ENCODE peak calls at places on chromosomes 2 and 18, in four cellular contexts. B is Ammon's horn, I is iPS-NIHi11, Q is HTR-8/SVneo. L is an unnamed sample.

GRCh38 chr2:81672923-81673322 is 1368.4 kb upstream of the LRRTM1 start:
- DNase-seq in B (no peak), I (no peak), Q (no peak), L (no peak)

GRCh38 chr2:85706604-85707296 is 12.6 kb downstream of the GNLY start:
- DNase-seq in B (peak), I (no peak), Q (no peak), L (no peak)

GRCh38 chr18:49561377-49562193 is at the start of gene LIPG:
- DNase-seq in B (peak), I (peak), Q (peak), L (no peak)

GRCh38 chr18:9760641-9761040 is 52.5 kb downstream of the RAB31 start:
- DNase-seq in B (no peak), I (no peak), Q (no peak), L (no peak)

GRCh38 chr18:74507120-74507881 is 11.1 kb downstream of the CNDP2 start:
- DNase-seq in B (no peak), I (no peak), Q (no peak), L (no peak)

GRCh38 chr2:175003875-175004729 is 1.1 kb downstream of the CHN1 start:
- DNase-seq in B (no peak), I (peak), Q (peak), L (no peak)

GRCh38 chr2:224934542-224935188 is 107.6 kb downstream of the DOCK10 start:
- DNase-seq in B (no peak), I (peak), Q (no peak), L (no peak)

GRCh38 chr2:176067587-176068002 is 16.2 kb downstream of the EVX2 start:
- DNase-seq in B (no peak), I (no peak), Q (no peak), L (no peak)

GRCh38 chr2:146844226-146844990 is 1000.4 kb upstream of the ACVR2A start:
- DNase-seq in B (no peak), I (no peak), Q (no peak), L (peak)

GRCh38 chr18:73638709-73639108 is 508.9 kb downstream of the FBXO15 start:
- DNase-seq in B (no peak), I (no peak), Q (peak), L (peak)

GRCh38 chr2:127874378-127875271 is 11.1 kb downstream of the AMMECR1L start:
- DNase-seq in B (no peak), I (no peak), Q (no peak), L (no peak)

GRCh38 chr2:160859086-160859485 is 301.1 kb upstream of the TANK start:
- DNase-seq in B (no peak), I (no peak), Q (no peak), L (no peak)

GRCh38 chr2:222960126-222960525 is 91.9 kb upstream of the KCNE4 start:
- DNase-seq in B (no peak), I (no peak), Q (no peak), L (no peak)

GRCh38 chr18:38115201-38115600 is 549.6 kb upstream of the CELF4 start:
- DNase-seq in B (no peak), I (no peak), Q (no peak), L (no peak)

GRCh38 chr2:168323456-168324058 is 76.2 kb upstream of the STK39 start:
- DNase-seq in B (no peak), I (no peak), Q (no peak), L (no peak)

GRCh38 chr2:236240228-236240990 is 23.8 kb downstream of the ASB18 start:
- DNase-seq in B (no peak), I (peak), Q (no peak), L (no peak)

GRCh38 chr2:88824951-88825350 is 133.5 kb downstream of the RPIA start:
- DNase-seq in B (no peak), I (no peak), Q (no peak), L (no peak)

GRCh38 chr2:156398176-156398575 is 38.0 kb upstream of the GPD2 start:
- DNase-seq in B (no peak), I (no peak), Q (no peak), L (no peak)

GRCh38 chr2:240948905-240949790 is 43.0 kb downstream of the CROCC2 start:
- DNase-seq in B (no peak), I (no peak), Q (no peak), L (no peak)

GRCh38 chr2:196259507-196260481 is 88.4 kb upstream of the STK17B start:
- DNase-seq in B (no peak), I (no peak), Q (no peak), L (no peak)

GRCh38 chr2:203690110-203691047 is 16.1 kb upstream of the CD28 start:
- DNase-seq in B (no peak), I (no peak), Q (no peak), L (no peak)

GRCh38 chr2:231306791-231307440 is 88.6 kb upstream of the B3GNT7 start:
- DNase-seq in B (no peak), I (peak), Q (no peak), L (no peak)

GRCh38 chr2:156429211-156429610 is 7.0 kb upstream of the GPD2 start:
- DNase-seq in B (no peak), I (no peak), Q (no peak), L (no peak)

GRCh38 chr18:77208969-77209368 is 40.7 kb upstream of the GALR1 start:
- DNase-seq in B (peak), I (no peak), Q (no peak), L (no peak)

GRCh38 chr18:60895181-60895580 is 438.0 kb upstream of the CDH20 start:
- DNase-seq in B (no peak), I (no peak), Q (no peak), L (no peak)

GRCh38 chr2:144847347-144848080 is 327.6 kb upstream of the ZEB2 start:
- DNase-seq in B (no peak), I (no peak), Q (no peak), L (no peak)

GRCh38 chr2:65877331-65877791 is 445.0 kb upstream of the SPRED2 start:
- DNase-seq in B (no peak), I (no peak), Q (no peak), L (no peak)